ENCODE peak calls at places on chromosomes 13 and 19, in six cellular contexts. D, F, V, E, T and B are unnamed samples.

GRCh38 chr19:18000480-18000980 is 7.4 kb upstream of the ARRDC2 start:
- DNase-seq in F (no peak), E (no peak), V (no peak), D (no peak), T (no peak), B (no peak)

GRCh38 chr13:83485101-83485500 is 397.2 kb downstream of the SLITRK1 start:
- DNase-seq in T (no peak), F (no peak), V (no peak), E (no peak), D (no peak), B (no peak)

GRCh38 chr13:83883061-83883523 is 818 bp upstream of the SLITRK1 start:
- DNase-seq in F (peak; percentile 58), D (no peak), V (no peak), E (no peak), T (no peak), B (no peak)

GRCh38 chr13:42011601-42012401 is 36.6 kb upstream of the DGKH start:
- DNase-seq in F (peak; percentile 59), E (no peak), V (peak; percentile 37), D (no peak), T (no peak), B (no peak)

GRCh38 chr13:39417131-39417530 is 185.9 kb downstream of the LHFPL6 start:
- DNase-seq in E (no peak), V (no peak), D (no peak), T (no peak), F (peak; percentile 77), B (no peak)

GRCh38 chr19:35107541-35107939 is 8.1 kb upstream of the FXYD3 start:
- DNase-seq in T (peak; percentile 78), D (peak; percentile 80), E (peak; percentile 78), F (no peak), V (peak; percentile 92), B (no peak)

GRCh38 chr13:65679240-65679639 is 1550.9 kb downstream of the PCDH9 start:
- DNase-seq in T (no peak), F (no peak), E (no peak), V (no peak), D (no peak), B (no peak)

GRCh38 chr19:18122424-18122823 is 24.8 kb downstream of the MAST3 start:
- DNase-seq in V (no peak), D (no peak), F (no peak), E (no peak), T (no peak), B (peak; percentile 45)

GRCh38 chr13:52345631-52346251 is 60.2 kb downstream of the THSD1 start:
- DNase-seq in E (no peak), V (no peak), T (no peak), F (no peak), D (no peak), B (no peak)

GRCh38 chr13:95614641-95615245 is 29.8 kb downstream of the DZIP1 start:
- DNase-seq in T (no peak), F (peak; percentile 10), V (no peak), E (no peak), D (no peak), B (no peak)

GRCh38 chr19:3041302-3041701 is 12.2 kb upstream of the TLE2 start:
- DNase-seq in T (no peak), V (no peak), E (no peak), D (no peak), F (peak; percentile 55), B (no peak)

GRCh38 chr13:99908129-99908805 is 63.3 kb downstream of the ZIC5 start:
- DNase-seq in F (no peak), T (no peak), V (no peak), E (no peak), D (no peak), B (no peak)

GRCh38 chr19:14142262-14143190 is 6.1 kb upstream of the ASF1B start:
- DNase-seq in D (no peak), T (no peak), E (no peak), V (no peak), F (no peak), B (no peak)

GRCh38 chr13:22662771-22663170 is 518.0 kb upstream of the SGCG start:
- DNase-seq in V (no peak), T (no peak), E (no peak), D (no peak), F (no peak), B (no peak)

GRCh38 chr19:49391581-49392399 is 3.7 kb downstream of the KASH5 start:
- DNase-seq in E (peak; percentile 60), T (peak; percentile 84), F (peak; percentile 91), D (peak; percentile 88), V (peak; percentile 70), B (peak; percentile 50)

GRCh38 chr19:55581145-55581827 is 638 bp upstream of the ZNF579 start:
- DNase-seq in T (no peak), E (no peak), F (peak; percentile 77), D (no peak), V (no peak), B (no peak)

GRCh38 chr13:111992911-111993310 is 74.0 kb upstream of the SOX1 start:
- DNase-seq in D (no peak), F (no peak), E (no peak), T (no peak), V (no peak), B (no peak)

GRCh38 chr13:27012482-27013197 is 159.0 kb downstream of the USP12 start:
- DNase-seq in F (no peak), V (no peak), D (no peak), T (no peak), E (no peak), B (peak; percentile 6)

GRCh38 chr13:34672631-34673030 is 269.4 kb upstream of the NBEA start:
- DNase-seq in D (no peak), T (no peak), F (no peak), E (no peak), V (no peak), B (no peak)

GRCh38 chr13:79741006-79741405 is 260.1 kb downstream of the NDFIP2 start:
- DNase-seq in T (no peak), V (no peak), E (no peak), F (no peak), D (no peak), B (no peak)

GRCh38 chr13:82593239-82593638 is 1289.0 kb downstream of the SLITRK1 start:
- DNase-seq in E (no peak), T (no peak), F (no peak), D (no peak), V (no peak), B (no peak)

GRCh38 chr19:4524808-4525562 is 6.7 kb upstream of the PLIN4 start:
- DNase-seq in V (no peak), T (peak; percentile 66), E (peak; percentile 8), D (no peak), F (peak; percentile 80), B (no peak)

GRCh38 chr13:41408061-41408460 is 49.3 kb upstream of the RGCC start:
- DNase-seq in E (no peak), F (no peak), D (no peak), T (no peak), V (no peak), B (no peak)

GRCh38 chr13:100338265-100338664 is 249.4 kb downstream of the PCCA start:
- DNase-seq in T (no peak), D (no peak), E (no peak), V (no peak), F (no peak), B (no peak)

DNA sequence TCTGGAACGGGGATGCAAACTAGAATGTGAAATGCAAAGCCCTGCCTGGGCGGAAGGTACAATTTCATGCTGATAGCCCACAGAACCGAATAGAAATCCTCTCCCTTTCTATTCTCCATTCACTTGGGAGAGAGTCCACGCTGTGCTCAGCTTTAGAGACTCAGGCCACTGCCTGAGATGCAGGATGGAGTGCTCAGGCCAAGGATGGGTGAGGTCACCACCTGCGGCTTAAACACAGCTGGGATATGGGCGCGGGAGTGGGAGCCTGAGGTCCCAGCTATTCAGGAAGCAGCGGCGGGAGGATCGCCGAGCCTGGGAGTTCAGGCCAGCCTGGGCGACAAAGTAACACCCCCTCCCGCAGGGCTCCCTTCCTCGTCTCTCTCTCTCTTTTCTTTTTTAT is 446 bp upstream of the ZNF83 start:
- DNase-seq in F (peak; percentile 40), V (peak; percentile 29), E (no peak), D (peak; percentile 66), T (peak; percentile 16), B (no peak)
- H3K4me3 ChIP-seq in F (peak overlapping the region; percentile 93), V (peak overlapping the region; percentile 76), E (peak overlapping the region; percentile 13), D (peak overlapping the region; percentile 69), T (peak overlapping the region; percentile 62), B (peak overlapping the region; percentile 63)

DNA sequence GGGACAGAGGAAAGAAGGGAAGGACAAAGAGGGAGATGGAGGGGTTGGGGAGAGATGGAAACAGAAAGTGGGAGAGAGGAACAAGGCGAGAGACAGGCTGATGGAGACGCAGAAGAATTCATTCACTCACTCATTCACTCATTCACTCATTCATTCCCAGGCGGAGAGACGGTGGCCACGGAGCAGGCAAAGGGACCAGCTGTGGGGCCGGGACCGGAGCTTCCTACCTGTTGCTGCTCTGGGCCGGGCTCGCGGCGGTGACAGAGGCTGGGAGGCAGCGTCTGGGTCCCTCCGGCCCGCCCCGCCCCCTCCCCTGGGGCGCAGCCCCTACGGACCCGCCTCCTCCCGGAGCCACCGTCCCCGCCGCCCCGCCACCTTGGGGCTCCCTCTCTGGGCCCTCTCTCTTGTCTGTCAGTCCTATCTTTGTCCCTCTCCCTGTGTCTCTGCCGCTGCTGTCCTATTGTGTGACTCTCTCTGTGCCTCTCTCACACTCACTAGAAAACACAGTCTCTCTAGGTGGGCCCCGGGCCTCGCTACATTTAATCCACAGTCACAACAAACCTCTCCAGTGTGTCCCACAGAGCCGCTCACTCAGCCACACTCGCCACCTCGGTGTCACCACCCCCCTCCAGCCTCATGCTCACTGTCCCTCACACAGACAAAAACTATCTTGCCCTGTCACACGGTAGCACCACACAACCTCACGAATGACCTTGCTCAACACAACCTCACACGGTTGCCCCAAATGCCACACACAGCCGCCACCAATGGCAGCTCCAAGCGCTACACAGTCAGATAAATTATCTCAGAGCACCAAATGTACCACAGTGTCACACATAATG is at the start of gene GNG8:
- DNase-seq in F (peak; percentile 64), D (no peak), V (no peak), T (no peak), E (no peak), B (no peak)
- H3K27ac ChIP-seq in F (no peak within 1 kb of the TSS), D (no peak within 1 kb of the TSS), V (no peak within 1 kb of the TSS), T (peak within 1 kb of the TSS; percentile 30), E (no peak within 1 kb of the TSS), B (no peak within 1 kb of the TSS)

GRCh38 chr19:46503848-46504453 is 8.3 kb upstream of the PNMA8B start:
- DNase-seq in E (no peak), T (no peak), F (peak; percentile 51), D (no peak), V (no peak), B (no peak)
- TF ChIP-seq POLR2AphosphoS5 in E (no peak), T (no peak), F (no peak), D (no peak), V (no peak), B (no peak)

DNA sequence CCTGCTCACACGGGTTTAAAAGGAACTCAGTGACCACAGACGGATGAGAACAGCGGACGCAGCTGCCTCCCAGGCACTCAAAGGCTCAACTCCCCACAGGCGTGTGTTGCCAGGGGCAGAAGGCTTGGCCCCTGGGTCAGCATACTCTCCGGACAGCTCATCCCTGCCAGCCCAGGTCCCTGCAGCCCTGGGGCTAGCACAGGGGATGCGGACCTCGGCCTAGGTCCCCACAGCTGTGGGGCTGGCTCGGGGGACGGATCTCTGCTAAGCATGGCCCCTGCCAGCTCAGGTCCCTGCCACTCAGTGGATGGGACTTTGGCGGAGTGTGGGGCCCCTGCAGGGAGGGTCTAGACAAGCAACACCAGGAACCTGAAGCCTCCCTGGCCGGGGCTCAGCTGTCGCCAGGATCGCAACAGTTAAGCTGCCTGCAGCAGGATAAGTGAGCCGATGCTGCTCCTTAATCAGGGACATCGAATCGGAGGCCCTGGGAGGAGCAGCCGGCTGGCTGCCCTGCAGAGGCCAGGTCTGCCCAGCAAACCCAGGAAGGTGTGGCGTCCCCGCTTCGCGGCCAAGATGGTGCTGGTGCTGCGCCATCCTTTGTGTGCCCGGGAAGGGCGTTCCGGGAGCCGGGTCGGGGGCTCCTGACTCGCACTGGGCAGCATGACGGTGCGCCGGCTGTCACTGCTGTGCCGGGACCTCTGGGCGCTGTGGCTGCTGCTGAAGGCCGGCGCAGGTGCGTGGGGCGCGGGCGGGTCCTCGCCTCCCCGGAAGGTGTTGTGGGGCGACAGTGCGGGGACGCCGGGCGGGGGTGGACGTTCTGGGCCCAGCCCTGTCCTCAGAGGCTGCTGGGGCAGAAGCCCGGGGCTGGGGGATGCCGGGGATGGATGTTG is 32.5 kb downstream of the MCF2L start:
- DNase-seq in T (peak; percentile 41), V (no peak), F (peak; percentile 36), D (no peak), E (no peak), B (no peak)
- H3K4me3 ChIP-seq in T (no peak overlapping the region), V (no peak overlapping the region), F (no peak overlapping the region), D (no peak overlapping the region), E (no peak overlapping the region), B (no peak overlapping the region)